ENCODE peak calls at places on chromosomes 11 and 22, in four cellular contexts. O is A549, P is K562, S is H1. A is an unnamed sample. For H3K4me1, the result is how much of the 10 kb centered on the place peaks cover.

GRCh38 chr11:116454951-116455350 is 317.8 kb downstream of the BUD13 start:
- DNase-seq in O (no peak), P (no peak), S (no peak), A (no peak)

GRCh38 chr11:95563173-95563572 is 226.4 kb downstream of the FAM76B start:
- DNase-seq in O (no peak), P (no peak), S (no peak), A (no peak)

GRCh38 chr11:96000064-96000463 is 76.2 kb upstream of the MTMR2 start:
- DNase-seq in O (no peak), P (no peak), S (no peak), A (peak)

GRCh38 chr11:131643171-131643570 is 272.8 kb downstream of the NTM start:
- DNase-seq in O (no peak), P (no peak), S (no peak), A (no peak)

GRCh38 chr11:17954395-17955252 is 58.2 kb downstream of the SERGEF start:
- DNase-seq in O (no peak), P (no peak), S (no peak), A (no peak)

GRCh38 chr11:120563698-120564572 is 52.4 kb downstream of the GRIK4 start:
- DNase-seq in O (no peak), P (no peak), S (peak), A (peak)

GRCh38 chr22:42962295-42963230 is 52.4 kb downstream of the PACSIN2 start:
- DNase-seq in O (no peak), P (no peak), S (no peak), A (no peak)

GRCh38 chr11:12900496-12900895 is 108.6 kb upstream of the RASSF10 start:
- DNase-seq in O (no peak), P (no peak), S (no peak), A (peak)

GRCh38 chr11:46348566-46348981 is 1.3 kb downstream of the DGKZ start:
- DNase-seq in O (no peak), P (no peak), S (no peak), A (no peak)

GRCh38 chr11:86663741-86664140 is 8.7 kb downstream of the ME3 start:
- DNase-seq in O (no peak), P (no peak), S (no peak), A (no peak)

GRCh38 chr22:31140746-31141145 is 438 bp upstream of the PLA2G3 start:
- DNase-seq in O (no peak), P (no peak), S (no peak), A (no peak)

GRCh38 chr11:94117871-94118270 is 10.8 kb upstream of the PANX1 start:
- DNase-seq in O (no peak), P (no peak), S (no peak), A (no peak)

GRCh38 chr22:43090130-43090789 is 1.1 kb upstream of the TTLL1 start:
- DNase-seq in O (peak), P (peak), S (no peak), A (peak)

GRCh38 chr11:17603056-17603825 is 56.2 kb downstream of the OTOG start:
- DNase-seq in O (no peak), P (no peak), S (no peak), A (no peak)

GRCh38 chr22:30212363-30212995 is 34.1 kb downstream of the LIF start:
- DNase-seq in O (peak), P (no peak), S (no peak), A (peak)

GRCh38 chr11:61164610-61165424 is 3.6 kb upstream of the VPS37C start:
- DNase-seq in O (no peak), P (no peak), S (no peak), A (no peak)

GRCh38 chr22:20032407-20032991 is 11.6 kb downstream of the TANGO2 start:
- DNase-seq in O (no peak), P (no peak), S (no peak), A (no peak)
- H3K4me1 ChIP-seq in O (under half), P (under half), S (under half), A (under half)

GRCh38 chr11:63847363-63847762 is 8.5 kb downstream of the MARK2 start:
- DNase-seq in O (no peak), P (no peak), S (no peak), A (no peak)

GRCh38 chr11:63851354-63851753 is 12.4 kb downstream of the MARK2 start:
- DNase-seq in O (no peak), P (no peak), S (no peak), A (no peak)

GRCh38 chr11:63849691-63850090 is 10.8 kb downstream of the MARK2 start:
- DNase-seq in O (no peak), P (no peak), S (no peak), A (no peak)

GRCh38 chr11:63854696-63855095 is 15.8 kb downstream of the MARK2 start:
- DNase-seq in O (no peak), P (no peak), S (no peak), A (no peak)

GRCh38 chr11:63850946-63851345 is 12.0 kb downstream of the MARK2 start:
- DNase-seq in O (no peak), P (no peak), S (no peak), A (no peak)
- TF ChIP-seq JUN in O (no peak), P (no peak), S (no peak), A (no peak)

GRCh38 chr11:66338276-66339162 is 2.3 kb upstream of the RIN1 start:
- DNase-seq in O (no peak), P (no peak), S (no peak), A (no peak)
- H3K4me1 ChIP-seq in O (under half), P (under half), S (under half), A (under half)

GRCh38 chr22:49099496-49100124 is 728.1 kb downstream of the BRD1 start:
- DNase-seq in O (peak), P (no peak), S (no peak), A (no peak)
- TF ChIP-seq JUN in O (no peak), P (no peak), S (no peak), A (no peak)

GRCh38 chr11:100738701-100739100 is 51.6 kb downstream of the ARHGAP42 start:
- DNase-seq in O (no peak), P (no peak), S (no peak), A (peak)

GRCh38 chr11:100735949-100736675 is 49.0 kb downstream of the ARHGAP42 start:
- DNase-seq in O (peak), P (no peak), S (no peak), A (no peak)

GRCh38 chr11:100741866-100742625 is 55.0 kb downstream of the ARHGAP42 start:
- DNase-seq in O (no peak), P (no peak), S (no peak), A (no peak)

GRCh38 chr11:100740440-100740839 is 53.4 kb downstream of the ARHGAP42 start:
- DNase-seq in O (no peak), P (no peak), S (no peak), A (peak)

GRCh38 chr11:100739636-100740035 is 52.5 kb downstream of the ARHGAP42 start:
- DNase-seq in O (no peak), P (no peak), S (no peak), A (peak)
- H3K4me1 ChIP-seq in O (half or more), P (under half), S (under half), A (under half)